ENCODE peak calls at places on chromosomes 4 and X, in four cellular contexts. S is breast epithelium, J is mucosa of descending colon, M is OCI-LY7. U is an unnamed sample.

GRCh38 chr4:37068580-37068979 is 176.0 kb upstream of the NWD2 start:
- DNase-seq in J (no peak), M (peak; percentile 3), S (no peak), U (no peak)

GRCh38 chr4:109378076-109378475 is 55.5 kb upstream of the SEC24B start:
- DNase-seq in M (no peak), S (no peak), J (no peak), U (no peak)

GRCh38 chrX:21747523-21747922 is 10.4 kb downstream of the SMPX start:
- DNase-seq in S (no peak), M (no peak), J (peak; percentile 10), U (peak; percentile 40)

GRCh38 chrX:149631293-149632165 is at the start of gene TMEM185A:
- DNase-seq in J (peak; percentile 77), M (peak; percentile 75), S (peak; percentile 23), U (peak; percentile 59)

GRCh38 chrX:1657367-1658082 is 42.7 kb downstream of the ASMT start:
- DNase-seq in J (peak; percentile 27), M (peak; percentile 66), S (no peak), U (no peak)

GRCh38 chr4:76312457-76312856 is 5.9 kb downstream of the STBD1 start:
- DNase-seq in S (no peak), J (no peak), M (no peak), U (no peak)

GRCh38 chr4:77120888-77121508 is 36.0 kb upstream of the CCNG2 start:
- DNase-seq in J (no peak), M (no peak), S (no peak), U (no peak)

GRCh38 chr4:166088576-166088975 is 215.5 kb downstream of the TLL1 start:
- DNase-seq in S (no peak), J (no peak), M (no peak), U (no peak)

GRCh38 chrX:45718676-45719075 is 518.0 kb upstream of the DIPK2B start:
- DNase-seq in J (no peak), S (no peak), M (no peak), U (no peak)

GRCh38 chr4:111213520-111213919 is 590.6 kb upstream of the PITX2 start:
- DNase-seq in M (no peak), S (no peak), J (no peak), U (no peak)

GRCh38 chr4:174324246-174324645 is 40.5 kb downstream of the CEP44 start:
- DNase-seq in S (no peak), M (no peak), J (no peak), U (no peak)

GRCh38 chr4:175531405-175532091 is 280.5 kb downstream of the GPM6A start:
- DNase-seq in S (no peak), M (no peak), J (no peak), U (no peak)

GRCh38 chr4:30882995-30883675 is 163.0 kb downstream of the PCDH7 start:
- DNase-seq in S (no peak), J (no peak), M (no peak), U (no peak)

GRCh38 chrX:111100191-111100590 is 4.2 kb downstream of the PAK3 start:
- DNase-seq in S (no peak), J (peak; percentile 31), M (peak; percentile 25), U (no peak)

GRCh38 chr4:64882311-64883086 is 473.2 kb upstream of the TECRL start:
- DNase-seq in J (no peak), M (no peak), S (no peak), U (no peak)

GRCh38 chr4:150348079-150348478 is 233.9 kb upstream of the MAB21L2 start:
- DNase-seq in M (no peak), J (no peak), S (no peak), U (no peak)

GRCh38 chrX:100647739-100648138 is 3.7 kb downstream of the SRPX2 start:
- DNase-seq in S (no peak), J (no peak), M (no peak), U (no peak)

GRCh38 chrX:118975831-118976598 is 1.6 kb downstream of the LONRF3 start:
- DNase-seq in S (peak; percentile 56), M (no peak), J (peak; percentile 60), U (peak; percentile 39)

GRCh38 chrX:40108084-40108958 is 10.6 kb upstream of the BCOR start:
- DNase-seq in M (no peak), S (no peak), J (peak; percentile 70), U (peak; percentile 69)

GRCh38 chr4:34422472-34422871 is 1821.8 kb downstream of the ARAP2 start:
- DNase-seq in S (no peak), J (no peak), M (no peak), U (no peak)

GRCh38 chr4:52788806-52789205 is 37.6 kb upstream of the ERVMER34-1 start:
- DNase-seq in J (no peak), M (no peak), S (no peak), U (no peak)

GRCh38 chr4:41718907-41719306 is 29.6 kb downstream of the PHOX2B start:
- DNase-seq in J (no peak), S (no peak), M (no peak), U (no peak)

GRCh38 chr4:151690164-151690856 is 70.5 kb downstream of the GATB start:
- DNase-seq in S (no peak), J (no peak), M (no peak), U (no peak)

GRCh38 chrX:127708155-127708554 is 344.0 kb downstream of the ACTRT1 start:
- DNase-seq in S (no peak), J (no peak), M (no peak), U (no peak)

GRCh38 chr4:20684852-20685763 is 15.2 kb upstream of the PACRGL start:
- DNase-seq in J (no peak), M (peak; percentile 48), S (no peak), U (no peak)

GRCh38 chr4:168694669-168695068 is 197.8 kb downstream of the PALLD start:
- DNase-seq in M (no peak), J (no peak), S (no peak), U (no peak)

GRCh38 chrX:51155157-51155556 is 177.5 kb upstream of the NUDT10 start:
- DNase-seq in S (no peak), J (no peak), M (no peak), U (no peak)

GRCh38 chrX:46325312-46325877 is 219.8 kb downstream of the ZNF674 start:
- DNase-seq in S (peak; percentile 18), J (no peak), M (no peak), U (no peak)

GRCh38 chr4:45693746-45694145 is 430.1 kb downstream of the GABRG1 start:
- DNase-seq in M (no peak), S (no peak), J (no peak), U (no peak)

GRCh38 chr4:150402968-150403367 is 179.0 kb upstream of the MAB21L2 start:
- DNase-seq in S (no peak), M (peak; percentile 42), J (peak; percentile 74), U (peak; percentile 50)

GRCh38 chrX:101803451-101803850 is 128.4 kb downstream of the ZMAT1 start:
- DNase-seq in J (peak; percentile 3), S (no peak), M (no peak), U (no peak)

GRCh38 chr4:7365472-7366179 is 69.1 kb downstream of the PSAPL1 start:
- DNase-seq in S (no peak), J (no peak), M (no peak), U (peak; percentile 94)

GRCh38 chr4:7298601-7299000 is 106.3 kb downstream of the SORCS2 start:
- DNase-seq in M (no peak), J (no peak), S (no peak), U (no peak)

GRCh38 chr4:168139336-168139735 is 47.0 kb downstream of the ANXA10 start:
- DNase-seq in S (no peak), M (no peak), J (no peak), U (no peak)

GRCh38 chrX:58025979-58026378 is 115.7 kb upstream of the ZXDA start:
- DNase-seq in M (peak; percentile 59), J (peak; percentile 44), S (no peak), U (peak; percentile 29)

GRCh38 chr4:52376107-52376704 is 282.9 kb downstream of the USP46 start:
- DNase-seq in J (peak; percentile 64), M (peak; percentile 48), S (no peak), U (no peak)

GRCh38 chrX:136691028-136691809 is 43.3 kb downstream of the CD40LG start:
- DNase-seq in J (no peak), M (no peak), S (no peak), U (no peak)

GRCh38 chr4:184734758-184735157 is 862 bp upstream of the CENPU start:
- DNase-seq in J (no peak), M (no peak), S (no peak), U (no peak)
- H3K4me3 ChIP-seq in J (peak overlapping the region; percentile 62), M (peak overlapping the region; percentile 66), S (no peak overlapping the region), U (peak overlapping the region; percentile 90)

GRCh38 chr4:156475322-156475721 is 496.3 kb downstream of the PDGFC start:
- DNase-seq in S (no peak), M (no peak), J (peak; percentile 4), U (no peak)
- TF ChIP-seq CTCF in S (peak; percentile 57), M (no peak), J (no peak), U (peak; percentile 42)

DNA sequence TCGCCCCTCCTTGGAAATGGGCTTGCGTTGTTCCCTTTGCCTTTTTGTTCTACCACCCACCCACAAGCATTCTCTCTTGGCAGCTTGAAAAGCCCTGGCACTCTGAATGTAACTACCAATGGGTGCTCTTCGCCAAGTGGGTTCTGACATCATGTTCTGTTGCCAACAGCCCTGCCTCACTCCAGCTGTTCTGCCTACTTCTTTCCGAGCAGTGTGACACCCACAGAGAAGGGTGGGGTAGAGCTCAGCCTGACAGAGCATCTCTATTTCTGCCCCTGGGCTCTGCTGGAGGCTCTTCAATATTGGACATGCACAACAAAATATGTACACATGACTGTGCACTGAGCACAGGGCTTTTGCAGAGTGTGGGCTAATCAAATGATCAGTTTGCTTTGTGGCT is 15.6 kb upstream of the EXOSC9 start:
- DNase-seq in S (peak; percentile 19), M (no peak), J (no peak), U (peak; percentile 58)
- H3K4me3 ChIP-seq in S (no peak overlapping the region), M (no peak overlapping the region), J (no peak overlapping the region), U (no peak overlapping the region)

GRCh38 chrX:147478899-147479298 is 432.8 kb upstream of the FMR1 start:
- DNase-seq in M (no peak), S (no peak), J (no peak), U (no peak)

GRCh38 chrX:147476008-147476407 is 435.7 kb upstream of the FMR1 start:
- DNase-seq in M (no peak), J (peak; percentile 15), S (no peak), U (no peak)
- TF ChIP-seq CTCF in M (peak; percentile 63), J (no peak), S (no peak), U (no peak)

GRCh38 chr4:61199869-61200194 is 294 bp upstream of the ADGRL3 start:
- DNase-seq in J (no peak), M (no peak), S (no peak), U (no peak)
- H3K4me3 ChIP-seq in J (no peak overlapping the region), M (no peak overlapping the region), S (peak overlapping the region; percentile 53), U (peak overlapping the region; percentile 73)

DNA sequence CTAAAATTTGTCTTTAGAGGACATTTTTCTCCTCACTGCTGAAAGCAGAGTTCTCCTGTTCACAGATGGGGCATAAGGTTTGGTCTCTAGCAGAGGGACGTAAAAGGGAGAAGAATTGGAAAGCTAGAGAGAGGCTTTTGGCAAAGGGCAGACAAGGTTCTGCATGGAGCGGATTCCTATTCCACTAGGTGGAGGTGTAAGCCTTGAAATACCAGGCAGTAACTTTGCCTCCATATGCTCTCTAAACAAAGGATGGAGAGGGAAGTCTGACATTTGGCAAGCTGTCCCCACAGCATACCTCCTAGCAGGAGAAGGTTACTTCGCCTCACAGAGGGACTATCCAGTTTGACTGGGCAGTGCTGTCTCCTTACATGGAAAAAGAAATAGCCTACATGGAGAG is 174.7 kb downstream of the DACH2 start:
- DNase-seq in M (peak; percentile 0), J (no peak), S (no peak), U (no peak)
- TF ChIP-seq CTCF in M (peak; percentile 23), J (no peak), S (no peak), U (no peak)